ENCODE peak calls at places on chromosomes 11 and 22, in nine cellular contexts. G is activated CD4-positive, alpha-beta T cell treated with anti-CD3 and anti-CD28 coated beads, Interleukin-2, amount 50 U/mL, for 24 hours; H is stimulated activated CD4-positive, alpha-beta T cell treated with anti-CD3 and anti-CD28 coated beads, TNF-alpha, amount 100 ng/mL, for 48 hours; K is neural progenitor cell; I is NCI-H1436; A is mesendoderm; Y is fibroblast of mammary gland; X is LoVo; F is activated T-cell treated with anti-CD3 and anti-CD28 coated beads for 48 hours. O is an unnamed sample.

GRCh38 chr22:20009018-20009482 is 7.6 kb downstream of the ARVCF start:
- DNase-seq in Y (no peak), X (no peak), F (no peak), A (no peak), G (no peak), I (no peak), H (no peak), K (no peak), O (no peak)

GRCh38 chr11:14611939-14612338 is 31.7 kb upstream of the PDE3B start:
- DNase-seq in Y (no peak), F (no peak), X (no peak), G (no peak), K (no peak), I (no peak), A (no peak), H (no peak), O (no peak)

GRCh38 chr11:34358258-34358665 is 452 bp upstream of the ABTB2 start:
- DNase-seq in A (peak; percentile 91), K (peak; percentile 83), Y (peak; percentile 47), G (no peak), X (peak; percentile 79), I (no peak), F (no peak), H (peak; percentile 25), O (no peak)

GRCh38 chr22:30325065-30325720 is 1.5 kb downstream of the TBC1D10A start:
- DNase-seq in A (peak; percentile 32), F (no peak), G (no peak), X (no peak), H (no peak), I (no peak), Y (peak; percentile 92), K (peak; percentile 50), O (no peak)

GRCh38 chr11:120385110-120385509 is 48.9 kb downstream of the ARHGEF12 start:
- DNase-seq in H (no peak), F (no peak), G (no peak), A (peak; percentile 80), Y (no peak), X (no peak), I (no peak), K (peak; percentile 13), O (no peak)

GRCh38 chr11:119782673-119783072 is 53.7 kb upstream of the NECTIN1 start:
- DNase-seq in K (peak; percentile 37), X (no peak), F (no peak), H (no peak), G (no peak), Y (peak; percentile 24), I (no peak), A (peak; percentile 43), O (no peak)

GRCh38 chr22:26642465-26643367 is 14.7 kb upstream of the MIAT start:
- DNase-seq in I (no peak), F (peak; percentile 79), K (peak; percentile 54), A (peak; percentile 71), G (peak; percentile 76), Y (no peak), X (no peak), H (peak; percentile 77), O (peak; percentile 61)

GRCh38 chr11:70090989-70091388 is 12.9 kb downstream of the ANO1 start:
- DNase-seq in F (no peak), X (no peak), Y (no peak), H (no peak), G (no peak), I (peak; percentile 48), K (no peak), A (no peak), O (no peak)

GRCh38 chr22:48700566-48701295 is 1126.9 kb downstream of the BRD1 start:
- DNase-seq in A (no peak), I (no peak), H (no peak), G (no peak), Y (no peak), K (no peak), X (no peak), F (no peak), O (no peak)

GRCh38 chr11:112537846-112538330 is 277.2 kb upstream of the PLET1 start:
- DNase-seq in X (no peak), K (no peak), A (no peak), G (no peak), I (no peak), Y (no peak), H (no peak), F (no peak), O (no peak)